ENCODE peak calls at places on chromosomes 1 and 21, in eight cellular contexts. M, O, D, C, B, N, V and A are unnamed samples.

GRCh38 chr1:5907966-5908365 is 84.3 kb downstream of the NPHP4 start:
- DNase-seq in D (no peak), B (no peak), M (no peak), N (no peak), V (no peak), O (no peak), C (no peak), A (no peak)

GRCh38 chr1:223140551-223140950 is 2.5 kb downstream of the TLR5 start:
- DNase-seq in B (no peak), V (no peak), O (no peak), C (no peak), N (no peak), D (no peak), M (no peak), A (no peak)

GRCh38 chr1:156114919-156115513 is 505 bp downstream of the LMNA start:
- DNase-seq in V (no peak), C (no peak), O (peak; percentile 55), N (peak; percentile 53), M (peak; percentile 43), D (no peak), B (peak; percentile 53), A (no peak)

GRCh38 chr21:42106425-42106824 is 35.3 kb downstream of the UMODL1 start:
- DNase-seq in O (no peak), C (no peak), D (no peak), N (no peak), V (no peak), M (no peak), B (no peak), A (no peak)

GRCh38 chr21:45545691-45546531 is 3.7 kb upstream of the SLC19A1 start:
- DNase-seq in D (no peak), O (no peak), V (no peak), M (no peak), C (no peak), B (no peak), N (no peak), A (no peak)

GRCh38 chr1:224116131-224116530 is 2.2 kb downstream of the FBXO28 start:
- DNase-seq in N (no peak), B (peak; percentile 46), V (peak; percentile 24), M (no peak), O (no peak), C (peak; percentile 86), D (peak; percentile 55), A (no peak)

GRCh38 chr1:70963374-70963773 is 84.2 kb downstream of the PTGER3 start:
- DNase-seq in N (no peak), V (no peak), O (no peak), C (no peak), B (no peak), D (no peak), M (no peak), A (no peak)

GRCh38 chr1:163055531-163055930 is 13.6 kb upstream of the RGS4 start:
- DNase-seq in M (no peak), N (peak; percentile 70), D (peak; percentile 95), B (no peak), V (no peak), O (no peak), C (peak; percentile 95), A (no peak)

GRCh38 chr1:226568077-226568831 is 19.7 kb downstream of the STUM start:
- DNase-seq in M (no peak), D (no peak), C (no peak), V (peak; percentile 78), B (no peak), N (peak; percentile 41), O (no peak), A (no peak)

GRCh38 chr1:232875536-232875935 is 70.3 kb downstream of the MAP10 start:
- DNase-seq in D (no peak), N (no peak), M (no peak), C (no peak), O (no peak), B (no peak), V (peak; percentile 52), A (no peak)

GRCh38 chr1:202291961-202292712 is 49.6 kb downstream of the UBE2T start:
- DNase-seq in O (no peak), V (peak; percentile 92), C (no peak), M (no peak), D (no peak), N (no peak), B (no peak), A (no peak)

GRCh38 chr1:113940365-113941244 is 11.5 kb downstream of the HIPK1 start:
- DNase-seq in N (no peak), O (no peak), D (no peak), V (no peak), C (no peak), M (peak; percentile 56), B (peak; percentile 36), A (peak; percentile 30)

GRCh38 chr1:31771891-31772668 is 7.9 kb upstream of the ADGRB2 start:
- DNase-seq in C (no peak), N (no peak), O (no peak), M (peak; percentile 42), B (no peak), V (peak; percentile 34), D (no peak), A (no peak)